ENCODE peak calls at places on chromosomes 6 and 20, in six cellular contexts. One of them, this sample, is unnamed.

GRCh38 chr6:8429821-8430220 is 5.5 kb downstream of the SLC35B3 start:
- DNase-seq in foreskin fibroblast: no peak
- DNase-seq in IMR-90: no peak
- DNase-seq in cardiac fibroblast: no peak
- DNase-seq in DND-41: no peak
- DNase-seq in B cell: no peak
- DNase-seq in this sample: no peak

GRCh38 chr6:168581236-168581635 is 140.3 kb downstream of the SMOC2 start:
- DNase-seq in foreskin fibroblast: no peak
- DNase-seq in IMR-90: no peak
- DNase-seq in cardiac fibroblast: no peak
- DNase-seq in DND-41: no peak
- DNase-seq in B cell: no peak
- DNase-seq in this sample: no peak

GRCh38 chr6:79436232-79436631 is 101.0 kb downstream of the LCA5 start:
- DNase-seq in foreskin fibroblast: peak
- DNase-seq in IMR-90: no peak
- DNase-seq in cardiac fibroblast: peak
- DNase-seq in DND-41: no peak
- DNase-seq in B cell: no peak
- DNase-seq in this sample: no peak

GRCh38 chr20:588932-589672 is 21.0 kb downstream of the TCF15 start:
- DNase-seq in foreskin fibroblast: no peak
- DNase-seq in IMR-90: no peak
- DNase-seq in cardiac fibroblast: peak
- DNase-seq in DND-41: no peak
- DNase-seq in B cell: no peak
- DNase-seq in this sample: no peak

GRCh38 chr20:61936701-61937131 is 129.0 kb downstream of the TAF4 start:
- DNase-seq in foreskin fibroblast: no peak
- DNase-seq in IMR-90: no peak
- DNase-seq in cardiac fibroblast: no peak
- DNase-seq in DND-41: no peak
- DNase-seq in B cell: no peak
- DNase-seq in this sample: no peak

GRCh38 chr6:149014631-149015171 is 267.9 kb downstream of the UST start:
- DNase-seq in foreskin fibroblast: peak
- DNase-seq in IMR-90: peak
- DNase-seq in cardiac fibroblast: peak
- DNase-seq in DND-41: no peak
- DNase-seq in B cell: no peak
- DNase-seq in this sample: no peak

GRCh38 chr6:158057213-158057987 is 75.7 kb downstream of the SYNJ2 start:
- DNase-seq in foreskin fibroblast: peak
- DNase-seq in IMR-90: peak
- DNase-seq in cardiac fibroblast: peak
- DNase-seq in DND-41: no peak
- DNase-seq in B cell: no peak
- DNase-seq in this sample: peak

GRCh38 chr6:35492664-35493284 is 4.1 kb downstream of the TEAD3 start:
- DNase-seq in foreskin fibroblast: peak
- DNase-seq in IMR-90: no peak
- DNase-seq in cardiac fibroblast: no peak
- DNase-seq in DND-41: no peak
- DNase-seq in B cell: no peak
- DNase-seq in this sample: no peak

GRCh38 chr20:38084425-38084951 is 50.9 kb downstream of the RPRD1B start:
- DNase-seq in foreskin fibroblast: peak
- DNase-seq in IMR-90: peak
- DNase-seq in cardiac fibroblast: peak
- DNase-seq in DND-41: no peak
- DNase-seq in B cell: peak
- DNase-seq in this sample: no peak

GRCh38 chr6:14925025-14925595 is 320.8 kb upstream of the JARID2 start:
- DNase-seq in foreskin fibroblast: no peak
- DNase-seq in IMR-90: no peak
- DNase-seq in cardiac fibroblast: no peak
- DNase-seq in DND-41: no peak
- DNase-seq in B cell: no peak
- DNase-seq in this sample: no peak

GRCh38 chr20:19001177-19001576 is 187.6 kb downstream of the SCP2D1 start:
- DNase-seq in foreskin fibroblast: no peak
- DNase-seq in IMR-90: no peak
- DNase-seq in cardiac fibroblast: no peak
- DNase-seq in DND-41: no peak
- DNase-seq in B cell: no peak
- DNase-seq in this sample: no peak

GRCh38 chr6:154932562-154933027 is 62.5 kb upstream of the TIAM2 start:
- DNase-seq in foreskin fibroblast: peak
- DNase-seq in IMR-90: peak
- DNase-seq in cardiac fibroblast: peak
- DNase-seq in DND-41: no peak
- DNase-seq in B cell: no peak
- DNase-seq in this sample: no peak

GRCh38 chr20:51345601-51346101 is 196.9 kb downstream of the NFATC2 start:
- DNase-seq in foreskin fibroblast: peak
- DNase-seq in IMR-90: peak
- DNase-seq in cardiac fibroblast: peak
- DNase-seq in DND-41: no peak
- DNase-seq in B cell: no peak
- DNase-seq in this sample: no peak

GRCh38 chr6:155050311-155050710 is 55.2 kb downstream of the TIAM2 start:
- DNase-seq in foreskin fibroblast: no peak
- DNase-seq in IMR-90: peak
- DNase-seq in cardiac fibroblast: peak
- DNase-seq in DND-41: peak
- DNase-seq in B cell: no peak
- DNase-seq in this sample: peak

GRCh38 chr20:40508821-40509220 is 180.2 kb downstream of the MAFB start:
- DNase-seq in foreskin fibroblast: no peak
- DNase-seq in IMR-90: no peak
- DNase-seq in cardiac fibroblast: no peak
- DNase-seq in DND-41: no peak
- DNase-seq in B cell: no peak
- DNase-seq in this sample: no peak

GRCh38 chr20:40510622-40511021 is 178.4 kb downstream of the MAFB start:
- DNase-seq in foreskin fibroblast: no peak
- DNase-seq in IMR-90: no peak
- DNase-seq in cardiac fibroblast: no peak
- DNase-seq in DND-41: no peak
- DNase-seq in B cell: no peak
- DNase-seq in this sample: no peak

GRCh38 chr20:40502431-40502992 is 186.5 kb downstream of the MAFB start:
- DNase-seq in foreskin fibroblast: no peak
- DNase-seq in IMR-90: no peak
- DNase-seq in cardiac fibroblast: no peak
- DNase-seq in DND-41: no peak
- DNase-seq in B cell: no peak
- DNase-seq in this sample: no peak

GRCh38 chr20:40511478-40511877 is 177.6 kb downstream of the MAFB start:
- DNase-seq in foreskin fibroblast: peak
- DNase-seq in IMR-90: no peak
- DNase-seq in cardiac fibroblast: peak
- DNase-seq in DND-41: no peak
- DNase-seq in B cell: no peak
- DNase-seq in this sample: no peak

DNA sequence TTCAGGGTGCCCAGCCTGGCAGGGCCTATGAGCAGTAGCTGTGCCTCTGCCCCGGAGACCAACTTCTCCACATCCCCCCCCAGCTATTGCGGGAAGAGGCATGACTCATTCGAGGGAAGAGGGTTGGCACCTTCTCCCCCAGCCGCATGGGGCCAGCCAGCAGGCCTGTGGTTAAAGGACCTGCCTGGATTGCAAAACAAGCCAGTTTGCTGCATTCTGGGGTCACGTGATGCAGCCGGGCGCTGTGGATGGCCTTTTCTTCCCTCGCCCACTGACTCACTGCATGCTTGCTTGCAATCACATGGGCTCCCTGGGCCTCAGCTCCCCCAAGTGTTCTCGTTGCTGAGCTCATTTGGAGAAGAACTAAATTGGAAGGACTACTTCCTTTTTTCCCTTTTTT is 182.5 kb downstream of the MAFB start:
- DNase-seq in foreskin fibroblast: peak
- DNase-seq in IMR-90: peak
- DNase-seq in cardiac fibroblast: peak
- DNase-seq in DND-41: peak
- DNase-seq in B cell: no peak
- DNase-seq in this sample: peak
- TF ChIP-seq CTCF in foreskin fibroblast: no peak
- TF ChIP-seq CTCF in IMR-90: no peak
- TF ChIP-seq CTCF in cardiac fibroblast: no peak
- TF ChIP-seq CTCF in DND-41: no peak
- TF ChIP-seq CTCF in B cell: no peak
- TF ChIP-seq CTCF in this sample: no peak

DNA sequence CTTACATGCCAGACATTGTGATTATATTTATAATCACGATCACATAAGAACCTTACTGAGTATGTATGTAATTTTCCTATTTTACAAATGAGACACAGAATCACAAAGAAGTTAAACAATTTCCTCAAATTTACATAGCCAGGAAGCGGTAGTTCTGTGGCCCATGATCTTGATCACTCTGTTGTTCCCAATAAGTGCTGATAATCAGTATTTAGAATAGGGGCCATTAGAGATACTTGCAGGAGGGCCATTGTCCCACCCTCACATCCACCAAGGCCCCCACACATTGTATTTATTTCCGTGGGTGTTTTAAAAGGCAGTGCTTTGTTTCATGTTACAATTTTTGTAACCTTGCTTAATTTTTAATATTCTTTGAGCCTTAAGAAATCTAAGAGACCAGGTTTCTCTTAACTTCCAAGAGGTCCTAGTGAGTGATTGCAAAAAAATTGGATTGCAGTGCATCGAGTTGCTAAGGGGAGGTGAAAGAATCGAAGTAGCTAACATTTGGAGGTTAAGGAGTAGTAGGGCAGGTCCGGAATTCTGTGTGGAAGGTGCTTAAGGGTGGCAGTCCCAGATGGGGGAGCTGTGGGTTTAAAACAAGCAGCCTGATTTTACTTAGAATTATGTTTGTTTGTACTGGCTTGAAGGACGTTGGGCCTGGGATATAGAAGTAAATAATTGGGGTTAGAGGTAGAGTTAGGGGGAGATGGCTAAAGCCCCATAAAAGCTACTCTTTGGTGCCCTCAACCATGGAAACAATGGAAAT is 339.4 kb downstream of the CDKAL1 start:
- DNase-seq in foreskin fibroblast: peak
- DNase-seq in IMR-90: no peak
- DNase-seq in cardiac fibroblast: peak
- DNase-seq in DND-41: no peak
- DNase-seq in B cell: no peak
- DNase-seq in this sample: no peak
- TF ChIP-seq CTCF in foreskin fibroblast: no peak
- TF ChIP-seq CTCF in IMR-90: peak
- TF ChIP-seq CTCF in cardiac fibroblast: no peak
- TF ChIP-seq CTCF in DND-41: no peak
- TF ChIP-seq CTCF in B cell: no peak
- TF ChIP-seq CTCF in this sample: no peak

DNA sequence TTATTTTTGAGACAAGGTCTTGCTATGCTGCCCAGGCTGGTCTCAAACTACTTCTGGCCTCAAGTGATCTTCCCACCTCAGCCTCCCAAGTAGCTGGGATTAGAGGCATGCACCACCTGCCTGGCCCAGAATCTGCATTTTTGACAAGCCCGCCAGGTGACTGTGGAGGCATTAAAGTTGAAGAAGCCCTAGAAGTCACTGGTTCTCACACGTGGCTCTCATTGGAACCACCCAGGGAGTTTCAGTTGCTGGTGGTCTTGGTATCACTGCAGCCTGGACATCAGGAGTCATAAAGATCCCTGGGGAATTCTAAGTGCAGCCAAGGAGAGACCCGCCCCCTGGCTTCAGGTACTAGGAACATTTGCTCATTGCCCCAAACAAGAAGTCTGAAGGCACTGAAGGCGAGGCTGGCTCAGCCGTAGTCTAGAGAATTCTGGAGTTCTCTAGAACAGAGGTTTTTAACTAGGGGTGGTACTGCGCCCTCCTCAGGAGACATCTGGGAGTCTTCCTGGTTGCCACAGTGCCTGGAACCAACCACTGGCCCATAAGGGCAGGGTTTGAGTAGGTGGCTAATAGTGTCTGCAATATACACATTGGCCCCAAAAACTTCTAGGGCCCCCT is 182.8 kb downstream of the ZMYND8 start:
- DNase-seq in foreskin fibroblast: no peak
- DNase-seq in IMR-90: no peak
- DNase-seq in cardiac fibroblast: no peak
- DNase-seq in DND-41: no peak
- DNase-seq in B cell: no peak
- DNase-seq in this sample: no peak
- TF ChIP-seq CTCF in foreskin fibroblast: no peak
- TF ChIP-seq CTCF in IMR-90: no peak
- TF ChIP-seq CTCF in cardiac fibroblast: no peak
- TF ChIP-seq CTCF in DND-41: peak
- TF ChIP-seq CTCF in B cell: no peak
- TF ChIP-seq CTCF in this sample: no peak

DNA sequence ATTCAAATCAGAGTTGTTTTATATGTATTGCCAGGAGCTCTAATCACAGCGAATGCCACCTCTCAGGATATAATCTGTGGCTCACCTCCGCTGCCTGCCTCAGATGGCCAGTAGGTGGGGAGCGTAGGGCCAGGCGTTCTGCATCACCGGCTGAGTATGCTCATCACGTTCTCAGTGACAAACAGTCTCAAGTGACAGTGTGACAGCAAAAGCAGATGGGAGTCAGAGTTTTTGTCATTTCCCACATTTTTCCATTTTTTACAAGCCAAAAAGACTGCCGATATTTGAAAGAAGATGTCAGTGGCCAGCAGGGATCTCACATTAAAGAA is 208.7 kb downstream of the ALDH8A1 start:
- DNase-seq in foreskin fibroblast: no peak
- DNase-seq in IMR-90: no peak
- DNase-seq in cardiac fibroblast: no peak
- DNase-seq in DND-41: no peak
- DNase-seq in B cell: no peak
- DNase-seq in this sample: no peak
- TF ChIP-seq CTCF in foreskin fibroblast: no peak
- TF ChIP-seq CTCF in IMR-90: no peak
- TF ChIP-seq CTCF in cardiac fibroblast: peak
- TF ChIP-seq CTCF in DND-41: peak
- TF ChIP-seq CTCF in B cell: no peak
- TF ChIP-seq CTCF in this sample: no peak

GRCh38 chr20:20396794-20397193 is 28.9 kb downstream of the INSM1 start:
- DNase-seq in foreskin fibroblast: no peak
- DNase-seq in IMR-90: no peak
- DNase-seq in cardiac fibroblast: no peak
- DNase-seq in DND-41: no peak
- DNase-seq in B cell: no peak
- DNase-seq in this sample: no peak
- TF ChIP-seq CTCF in foreskin fibroblast: no peak
- TF ChIP-seq CTCF in IMR-90: no peak
- TF ChIP-seq CTCF in cardiac fibroblast: no peak
- TF ChIP-seq CTCF in DND-41: no peak
- TF ChIP-seq CTCF in B cell: no peak
- TF ChIP-seq CTCF in this sample: no peak

GRCh38 chr20:45998337-45998736 is 10.4 kb upstream of the MMP9 start:
- DNase-seq in foreskin fibroblast: no peak
- DNase-seq in IMR-90: no peak
- DNase-seq in cardiac fibroblast: no peak
- DNase-seq in DND-41: no peak
- DNase-seq in B cell: no peak
- DNase-seq in this sample: no peak
- TF ChIP-seq CTCF in foreskin fibroblast: no peak
- TF ChIP-seq CTCF in IMR-90: no peak
- TF ChIP-seq CTCF in cardiac fibroblast: no peak
- TF ChIP-seq CTCF in DND-41: no peak
- TF ChIP-seq CTCF in B cell: no peak
- TF ChIP-seq CTCF in this sample: no peak

GRCh38 chr6:105692630-105693212 is 289.8 kb upstream of the PREP start:
- DNase-seq in foreskin fibroblast: no peak
- DNase-seq in IMR-90: no peak
- DNase-seq in cardiac fibroblast: no peak
- DNase-seq in DND-41: no peak
- DNase-seq in B cell: no peak
- DNase-seq in this sample: no peak
- TF ChIP-seq CTCF in foreskin fibroblast: no peak
- TF ChIP-seq CTCF in IMR-90: no peak
- TF ChIP-seq CTCF in cardiac fibroblast: no peak
- TF ChIP-seq CTCF in DND-41: no peak
- TF ChIP-seq CTCF in B cell: no peak
- TF ChIP-seq CTCF in this sample: no peak

This sample was measured in activated CD8-positive, alpha-beta T cell treated with anti-CD3 and anti-CD28 coated beads for 36 hours.